ENCODE peak calls at places on chromosomes 1 and 21, in nine cellular contexts. R is spleen, H is prostate gland, E is breast epithelium, P is GM12878, D is GM23338, K is upper lobe of left lung, S is K562, G is transverse colon. N is an unnamed sample.

GRCh38 chr1:41662656-41663437 is 178.4 kb upstream of the EDN2 start:
- DNase-seq in S (no peak), G (peak; percentile 24), P (no peak), H (peak; percentile 63), E (no peak), R (peak; percentile 84), D (peak; percentile 54), K (peak; percentile 75), N (no peak)

GRCh38 chr1:201119206-201119814 is 7.1 kb upstream of the CACNA1S start:
- DNase-seq in S (peak; percentile 80), H (no peak), E (no peak), P (no peak), G (peak; percentile 31), R (no peak), K (peak; percentile 38), D (peak; percentile 87), N (peak; percentile 47)

GRCh38 chr1:85358702-85359438 is 82.4 kb upstream of the BCL10 start:
- DNase-seq in G (no peak), H (no peak), D (no peak), S (no peak), P (no peak), K (no peak), E (no peak), R (no peak), N (no peak)

GRCh38 chr1:11600901-11601300 is 53.3 kb downstream of the FBXO2 start:
- DNase-seq in P (no peak), E (no peak), D (no peak), S (no peak), K (no peak), G (no peak), H (no peak), R (no peak), N (no peak)

GRCh38 chr1:210223174-210223904 is 9.3 kb upstream of the SERTAD4 start:
- DNase-seq in R (no peak), P (no peak), H (no peak), K (no peak), G (peak; percentile 49), D (no peak), S (no peak), E (no peak), N (no peak)

GRCh38 chr21:42404534-42404933 is 832 bp downstream of the UBASH3A start:
- DNase-seq in K (no peak), D (no peak), G (no peak), S (no peak), H (no peak), E (no peak), P (no peak), R (peak; percentile 61), N (no peak)

GRCh38 chr21:16573581-16573980 is 843.8 kb downstream of the USP25 start:
- DNase-seq in P (no peak), K (no peak), G (no peak), D (no peak), H (no peak), R (no peak), S (no peak), E (no peak), N (peak; percentile 81)

GRCh38 chr21:41107602-41108001 is 60.4 kb upstream of the BACE2 start:
- DNase-seq in D (no peak), H (no peak), G (no peak), S (no peak), K (no peak), R (no peak), P (no peak), E (no peak), N (no peak)

GRCh38 chr1:23593042-23593521 is 33.8 kb upstream of the ID3 start:
- DNase-seq in G (no peak), K (no peak), P (no peak), H (peak; percentile 15), R (no peak), D (no peak), E (no peak), S (no peak), N (no peak)

GRCh38 chr1:87034351-87034750 is 119.9 kb downstream of the HS2ST1 start:
- DNase-seq in G (no peak), P (no peak), H (no peak), D (no peak), S (no peak), K (no peak), E (no peak), R (no peak), N (no peak)

GRCh38 chr1:26097696-26098095 is 13.9 kb upstream of the PDIK1L start:
- DNase-seq in P (no peak), G (no peak), H (no peak), E (no peak), R (no peak), K (no peak), D (no peak), S (no peak), N (no peak)

GRCh38 chr1:97351846-97352245 is 569.0 kb downstream of the DPYD start:
- DNase-seq in D (no peak), R (no peak), E (no peak), S (no peak), G (no peak), K (no peak), H (no peak), P (no peak), N (no peak)

GRCh38 chr1:218209351-218209861 is 75.7 kb upstream of the RRP15 start:
- DNase-seq in D (no peak), S (no peak), E (no peak), K (no peak), R (no peak), H (no peak), G (no peak), P (no peak), N (no peak)

GRCh38 chr1:103230061-103230460 is 121.7 kb upstream of the COL11A1 start:
- DNase-seq in P (no peak), E (no peak), H (no peak), R (no peak), D (no peak), K (no peak), G (no peak), S (no peak), N (no peak)

GRCh38 chr1:222331340-222331739 is 216.6 kb downstream of the HHIPL2 start:
- DNase-seq in E (no peak), H (no peak), S (no peak), K (no peak), P (no peak), R (no peak), G (no peak), D (no peak), N (no peak)

GRCh38 chr1:202562443-202563060 is 147.7 kb downstream of the SYT2 start:
- DNase-seq in S (no peak), H (no peak), K (no peak), G (no peak), P (no peak), E (no peak), R (no peak), D (no peak), N (no peak)

DNA sequence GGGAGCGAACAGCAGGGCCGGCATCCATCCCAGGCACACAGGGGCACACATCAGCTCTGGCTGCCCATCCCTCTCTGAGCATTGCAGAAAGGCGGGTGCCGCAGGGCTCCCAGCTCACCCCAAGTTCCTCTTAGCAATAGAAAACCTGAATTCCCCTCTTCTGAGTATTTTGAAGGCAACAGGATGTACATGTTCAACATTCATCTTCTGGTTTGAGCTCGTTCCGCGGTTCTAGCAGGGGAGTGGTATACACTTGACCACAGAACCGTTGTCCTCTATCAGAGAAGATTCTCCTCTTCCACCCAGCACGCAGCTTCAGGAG is 23.6 kb downstream of the ACTA1 start:
- DNase-seq in D (no peak), P (no peak), S (no peak), R (no peak), G (no peak), H (no peak), E (no peak), K (no peak), N (no peak)
- H3K27ac ChIP-seq in D (no peak overlapping the region), P (no peak overlapping the region), S (no peak overlapping the region), R (no peak overlapping the region), G (no peak overlapping the region), H (no peak overlapping the region), E (no peak overlapping the region), K (no peak overlapping the region), N (no peak overlapping the region)

DNA sequence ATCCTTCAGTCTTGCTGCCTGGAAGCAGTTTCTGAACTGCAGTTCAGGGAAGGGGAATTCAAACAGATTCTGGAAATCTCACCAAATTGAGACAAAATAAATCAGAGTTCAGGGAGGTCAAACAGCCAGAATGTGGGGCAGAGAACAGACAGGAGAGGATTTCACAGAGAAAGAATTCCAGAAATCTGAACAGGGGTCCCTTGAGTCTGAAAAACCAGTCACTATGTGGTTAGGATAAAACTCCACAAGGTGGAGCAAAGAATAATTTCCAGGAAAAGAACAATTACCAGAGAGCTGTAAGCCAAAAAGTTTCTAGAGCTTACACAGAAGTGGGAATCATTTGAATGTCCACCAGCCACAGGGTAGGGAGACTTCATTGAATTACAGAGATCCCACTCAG is 84.7 kb downstream of the URB2 start:
- DNase-seq in S (no peak), K (no peak), D (no peak), E (no peak), G (no peak), H (no peak), P (no peak), R (no peak), N (no peak)
- TF ChIP-seq CTCF in S (no peak), K (no peak), D (no peak), E (no peak), G (no peak), H (no peak), P (no peak), R (no peak), N (no peak)

GRCh38 chr21:28805885-28806284 is 186.8 kb downstream of the LTN1 start:
- DNase-seq in R (no peak), H (no peak), K (no peak), P (no peak), S (no peak), G (no peak), E (no peak), D (no peak), N (no peak)
- TF ChIP-seq POLR2AphosphoS5 in R (no peak), H (no peak), K (no peak), P (no peak), S (no peak), G (peak; percentile 65), E (no peak), D (no peak), N (no peak)

GRCh38 chr21:33334191-33334590 is 9.4 kb downstream of the IFNAR1 start:
- DNase-seq in G (no peak), H (no peak), K (no peak), E (no peak), P (no peak), S (no peak), R (no peak), D (no peak), N (no peak)

GRCh38 chr21:33327326-33327725 is 2.6 kb downstream of the IFNAR1 start:
- DNase-seq in S (no peak), E (no peak), G (no peak), D (no peak), R (no peak), K (no peak), H (no peak), P (no peak), N (no peak)

GRCh38 chr21:33332143-33332542 is 7.4 kb downstream of the IFNAR1 start:
- DNase-seq in G (no peak), H (no peak), E (no peak), D (no peak), K (no peak), R (no peak), P (no peak), S (no peak), N (no peak)

GRCh38 chr21:33327792-33328433 is 3.1 kb downstream of the IFNAR1 start:
- DNase-seq in E (no peak), D (no peak), S (no peak), R (no peak), G (no peak), P (no peak), H (no peak), K (no peak), N (no peak)

GRCh38 chr21:33330726-33331125 is 6.0 kb downstream of the IFNAR1 start:
- DNase-seq in E (no peak), K (no peak), G (peak; percentile 13), R (no peak), S (no peak), D (no peak), P (no peak), H (no peak), N (no peak)
- H3K27ac ChIP-seq in E (no peak overlapping the region), K (no peak overlapping the region), G (peak overlapping the region; percentile 33), R (peak overlapping the region; percentile 52), S (no peak overlapping the region), D (no peak overlapping the region), P (peak overlapping the region; percentile 82), H (no peak overlapping the region), N (no peak overlapping the region)

N was measured in endothelial cell of umbilical vein.